ENCODE peak calls at places on chromosomes 1 and 21, in ten cellular contexts. One of them, this sample, is unnamed.

GRCh38 chr1:68221001-68221970 is 11.0 kb downstream of the WLS start:
- DNase-seq in brain microvascular endothelial cell: no peak
- DNase-seq in endothelial cell: no peak
- DNase-seq in type B pancreatic cell: no peak
- DNase-seq in adrenal gland: no peak
- DNase-seq in nephron progenitor cell: no peak
- DNase-seq in heart left ventricle: no peak
- DNase-seq in H9: no peak
- DNase-seq in activated CD8-positive, alpha-beta T cell treated with anti-CD3 and anti-CD28 coated beads for 36 hours: no peak
- DNase-seq in tibial artery: no peak
- DNase-seq in this sample: no peak

GRCh38 chr1:224774378-224774777 is 155.1 kb upstream of the DNAH14 start:
- DNase-seq in nephron progenitor cell: no peak
- DNase-seq in activated CD8-positive, alpha-beta T cell treated with anti-CD3 and anti-CD28 coated beads for 36 hours: no peak
- DNase-seq in tibial artery: no peak
- DNase-seq in adrenal gland: no peak
- DNase-seq in type B pancreatic cell: no peak
- DNase-seq in brain microvascular endothelial cell: no peak
- DNase-seq in heart left ventricle: no peak
- DNase-seq in H9: peak
- DNase-seq in endothelial cell: no peak
- DNase-seq in this sample: no peak

GRCh38 chr1:46180082-46180616 is 3.9 kb upstream of the P3R3URF start:
- DNase-seq in nephron progenitor cell: peak
- DNase-seq in tibial artery: no peak
- DNase-seq in activated CD8-positive, alpha-beta T cell treated with anti-CD3 and anti-CD28 coated beads for 36 hours: peak
- DNase-seq in H9: peak
- DNase-seq in brain microvascular endothelial cell: no peak
- DNase-seq in heart left ventricle: peak
- DNase-seq in type B pancreatic cell: no peak
- DNase-seq in adrenal gland: no peak
- DNase-seq in endothelial cell: peak
- DNase-seq in this sample: no peak

GRCh38 chr1:59079434-59080135 is 217.3 kb upstream of the FGGY start:
- DNase-seq in nephron progenitor cell: no peak
- DNase-seq in H9: no peak
- DNase-seq in brain microvascular endothelial cell: no peak
- DNase-seq in heart left ventricle: no peak
- DNase-seq in type B pancreatic cell: no peak
- DNase-seq in endothelial cell: no peak
- DNase-seq in tibial artery: no peak
- DNase-seq in activated CD8-positive, alpha-beta T cell treated with anti-CD3 and anti-CD28 coated beads for 36 hours: peak
- DNase-seq in adrenal gland: no peak
- DNase-seq in this sample: no peak

GRCh38 chr1:30598571-30599114 is 124.7 kb downstream of the MATN1 start:
- DNase-seq in endothelial cell: no peak
- DNase-seq in brain microvascular endothelial cell: no peak
- DNase-seq in H9: peak
- DNase-seq in nephron progenitor cell: no peak
- DNase-seq in type B pancreatic cell: no peak
- DNase-seq in activated CD8-positive, alpha-beta T cell treated with anti-CD3 and anti-CD28 coated beads for 36 hours: no peak
- DNase-seq in tibial artery: no peak
- DNase-seq in heart left ventricle: no peak
- DNase-seq in adrenal gland: no peak
- DNase-seq in this sample: no peak

GRCh38 chr21:31720330-31720729 is 11.6 kb downstream of the SCAF4 start:
- DNase-seq in activated CD8-positive, alpha-beta T cell treated with anti-CD3 and anti-CD28 coated beads for 36 hours: no peak
- DNase-seq in brain microvascular endothelial cell: no peak
- DNase-seq in heart left ventricle: no peak
- DNase-seq in tibial artery: no peak
- DNase-seq in endothelial cell: no peak
- DNase-seq in nephron progenitor cell: no peak
- DNase-seq in H9: no peak
- DNase-seq in adrenal gland: no peak
- DNase-seq in type B pancreatic cell: no peak
- DNase-seq in this sample: no peak

GRCh38 chr1:48657413-48657812 is 119.3 kb downstream of the BEND5 start:
- DNase-seq in brain microvascular endothelial cell: no peak
- DNase-seq in nephron progenitor cell: no peak
- DNase-seq in heart left ventricle: no peak
- DNase-seq in type B pancreatic cell: no peak
- DNase-seq in endothelial cell: no peak
- DNase-seq in H9: no peak
- DNase-seq in tibial artery: no peak
- DNase-seq in adrenal gland: no peak
- DNase-seq in activated CD8-positive, alpha-beta T cell treated with anti-CD3 and anti-CD28 coated beads for 36 hours: no peak
- DNase-seq in this sample: no peak

GRCh38 chr1:154607084-154607747 is 770 bp downstream of the ADAR start:
- DNase-seq in heart left ventricle: no peak
- DNase-seq in endothelial cell: peak
- DNase-seq in nephron progenitor cell: peak
- DNase-seq in activated CD8-positive, alpha-beta T cell treated with anti-CD3 and anti-CD28 coated beads for 36 hours: no peak
- DNase-seq in brain microvascular endothelial cell: peak
- DNase-seq in H9: no peak
- DNase-seq in tibial artery: no peak
- DNase-seq in type B pancreatic cell: no peak
- DNase-seq in adrenal gland: no peak
- DNase-seq in this sample: no peak

GRCh38 chr1:245932302-245932972 is 574.6 kb downstream of the SMYD3 start:
- DNase-seq in type B pancreatic cell: no peak
- DNase-seq in H9: no peak
- DNase-seq in brain microvascular endothelial cell: no peak
- DNase-seq in nephron progenitor cell: no peak
- DNase-seq in heart left ventricle: no peak
- DNase-seq in activated CD8-positive, alpha-beta T cell treated with anti-CD3 and anti-CD28 coated beads for 36 hours: no peak
- DNase-seq in adrenal gland: no peak
- DNase-seq in tibial artery: no peak
- DNase-seq in endothelial cell: no peak
- DNase-seq in this sample: no peak

GRCh38 chr1:245929224-245929623 is 577.9 kb downstream of the SMYD3 start:
- DNase-seq in activated CD8-positive, alpha-beta T cell treated with anti-CD3 and anti-CD28 coated beads for 36 hours: no peak
- DNase-seq in tibial artery: no peak
- DNase-seq in adrenal gland: no peak
- DNase-seq in H9: no peak
- DNase-seq in nephron progenitor cell: no peak
- DNase-seq in type B pancreatic cell: no peak
- DNase-seq in brain microvascular endothelial cell: no peak
- DNase-seq in heart left ventricle: no peak
- DNase-seq in endothelial cell: no peak
- DNase-seq in this sample: no peak

GRCh38 chr1:245934409-245934808 is 572.7 kb downstream of the SMYD3 start:
- DNase-seq in heart left ventricle: no peak
- DNase-seq in endothelial cell: no peak
- DNase-seq in adrenal gland: no peak
- DNase-seq in tibial artery: no peak
- DNase-seq in type B pancreatic cell: no peak
- DNase-seq in brain microvascular endothelial cell: no peak
- DNase-seq in H9: no peak
- DNase-seq in nephron progenitor cell: no peak
- DNase-seq in activated CD8-positive, alpha-beta T cell treated with anti-CD3 and anti-CD28 coated beads for 36 hours: no peak
- DNase-seq in this sample: no peak

GRCh38 chr1:245933431-245934042 is 573.5 kb downstream of the SMYD3 start:
- DNase-seq in adrenal gland: no peak
- DNase-seq in brain microvascular endothelial cell: no peak
- DNase-seq in activated CD8-positive, alpha-beta T cell treated with anti-CD3 and anti-CD28 coated beads for 36 hours: no peak
- DNase-seq in nephron progenitor cell: no peak
- DNase-seq in H9: no peak
- DNase-seq in tibial artery: no peak
- DNase-seq in endothelial cell: no peak
- DNase-seq in type B pancreatic cell: no peak
- DNase-seq in heart left ventricle: no peak
- DNase-seq in this sample: no peak

DNA sequence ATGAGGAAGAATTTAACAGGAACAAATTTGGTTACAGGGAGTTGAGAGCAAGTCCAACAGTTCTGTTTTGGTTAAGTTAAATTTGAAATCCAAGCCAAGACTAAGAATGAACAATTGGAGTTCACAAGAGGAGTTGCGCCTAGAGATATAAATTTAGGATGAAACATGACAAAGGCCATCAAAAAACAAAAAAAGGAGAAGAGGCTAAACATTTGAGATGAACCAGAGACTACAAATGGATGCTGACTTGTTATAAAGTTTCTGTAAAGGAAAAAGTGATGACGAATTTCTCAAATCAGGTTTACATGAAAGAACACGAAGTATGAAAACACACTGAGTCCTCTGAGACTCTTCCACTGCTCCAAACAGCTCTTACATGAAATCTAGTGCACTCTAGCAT is 575.6 kb downstream of the SMYD3 start:
- DNase-seq in heart left ventricle: no peak
- DNase-seq in adrenal gland: no peak
- DNase-seq in H9: no peak
- DNase-seq in nephron progenitor cell: no peak
- DNase-seq in endothelial cell: no peak
- DNase-seq in activated CD8-positive, alpha-beta T cell treated with anti-CD3 and anti-CD28 coated beads for 36 hours: no peak
- DNase-seq in tibial artery: no peak
- DNase-seq in brain microvascular endothelial cell: no peak
- DNase-seq in type B pancreatic cell: no peak
- DNase-seq in this sample: no peak
- TF ChIP-seq CTCF in heart left ventricle: no peak
- TF ChIP-seq CTCF in adrenal gland: no peak
- TF ChIP-seq CTCF in H9: no peak
- TF ChIP-seq CTCF in nephron progenitor cell: no peak
- TF ChIP-seq CTCF in endothelial cell: no peak
- TF ChIP-seq CTCF in activated CD8-positive, alpha-beta T cell treated with anti-CD3 and anti-CD28 coated beads for 36 hours: no peak
- TF ChIP-seq CTCF in tibial artery: no peak
- TF ChIP-seq CTCF in brain microvascular endothelial cell: no peak
- TF ChIP-seq CTCF in type B pancreatic cell: no peak
- TF ChIP-seq CTCF in this sample: no peak

DNA sequence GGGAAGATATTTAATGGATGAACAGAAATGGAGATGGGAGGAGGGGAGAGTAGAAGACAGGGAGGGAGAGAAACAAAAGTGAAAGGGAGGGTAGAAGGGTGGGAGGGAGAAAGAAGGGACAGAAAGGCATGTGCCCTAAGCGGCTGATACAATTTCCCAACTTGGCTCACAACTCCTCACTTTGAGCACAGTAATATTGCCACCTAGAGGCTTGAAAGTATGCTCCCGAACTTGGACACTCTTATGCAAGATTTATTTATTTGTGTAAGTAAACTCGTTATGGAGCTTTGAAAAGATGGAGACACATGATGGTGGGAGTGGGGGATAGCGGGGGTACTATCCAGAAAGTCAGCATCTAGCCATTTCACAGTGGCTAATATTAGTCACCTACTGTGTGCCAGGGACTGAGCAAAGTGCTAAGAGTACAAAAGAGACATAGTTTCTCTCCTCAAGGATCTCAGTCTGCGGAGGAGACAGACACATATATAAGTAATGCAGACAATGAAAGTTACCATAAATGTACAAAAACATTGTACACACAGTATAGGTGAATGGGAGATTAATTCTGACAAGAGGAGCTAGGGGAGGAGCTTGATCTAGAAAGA is 189.7 kb downstream of the SEC16B start:
- DNase-seq in nephron progenitor cell: no peak
- DNase-seq in endothelial cell: peak
- DNase-seq in H9: no peak
- DNase-seq in adrenal gland: peak
- DNase-seq in activated CD8-positive, alpha-beta T cell treated with anti-CD3 and anti-CD28 coated beads for 36 hours: no peak
- DNase-seq in heart left ventricle: no peak
- DNase-seq in brain microvascular endothelial cell: peak
- DNase-seq in tibial artery: no peak
- DNase-seq in type B pancreatic cell: no peak
- DNase-seq in this sample: peak
- TF ChIP-seq CTCF in nephron progenitor cell: peak
- TF ChIP-seq CTCF in endothelial cell: peak
- TF ChIP-seq CTCF in H9: peak
- TF ChIP-seq CTCF in adrenal gland: peak
- TF ChIP-seq CTCF in activated CD8-positive, alpha-beta T cell treated with anti-CD3 and anti-CD28 coated beads for 36 hours: no peak
- TF ChIP-seq CTCF in heart left ventricle: peak
- TF ChIP-seq CTCF in brain microvascular endothelial cell: peak
- TF ChIP-seq CTCF in tibial artery: peak
- TF ChIP-seq CTCF in type B pancreatic cell: peak
- TF ChIP-seq CTCF in this sample: peak

GRCh38 chr1:94688646-94689045 is 131.5 kb upstream of the SLC44A3 start:
- DNase-seq in type B pancreatic cell: no peak
- DNase-seq in nephron progenitor cell: no peak
- DNase-seq in endothelial cell: no peak
- DNase-seq in H9: peak
- DNase-seq in adrenal gland: no peak
- DNase-seq in heart left ventricle: no peak
- DNase-seq in tibial artery: no peak
- DNase-seq in activated CD8-positive, alpha-beta T cell treated with anti-CD3 and anti-CD28 coated beads for 36 hours: no peak
- DNase-seq in brain microvascular endothelial cell: no peak
- DNase-seq in this sample: no peak

GRCh38 chr1:94694234-94694915 is 125.8 kb upstream of the SLC44A3 start:
- DNase-seq in endothelial cell: no peak
- DNase-seq in nephron progenitor cell: no peak
- DNase-seq in activated CD8-positive, alpha-beta T cell treated with anti-CD3 and anti-CD28 coated beads for 36 hours: no peak
- DNase-seq in type B pancreatic cell: no peak
- DNase-seq in tibial artery: no peak
- DNase-seq in heart left ventricle: no peak
- DNase-seq in H9: no peak
- DNase-seq in adrenal gland: no peak
- DNase-seq in brain microvascular endothelial cell: no peak
- DNase-seq in this sample: no peak

GRCh38 chr1:94690033-94690712 is 130.0 kb upstream of the SLC44A3 start:
- DNase-seq in type B pancreatic cell: no peak
- DNase-seq in adrenal gland: no peak
- DNase-seq in nephron progenitor cell: no peak
- DNase-seq in activated CD8-positive, alpha-beta T cell treated with anti-CD3 and anti-CD28 coated beads for 36 hours: no peak
- DNase-seq in endothelial cell: no peak
- DNase-seq in tibial artery: no peak
- DNase-seq in H9: no peak
- DNase-seq in brain microvascular endothelial cell: no peak
- DNase-seq in heart left ventricle: no peak
- DNase-seq in this sample: peak

GRCh38 chr1:94693435-94693834 is 126.7 kb upstream of the SLC44A3 start:
- DNase-seq in type B pancreatic cell: no peak
- DNase-seq in heart left ventricle: no peak
- DNase-seq in tibial artery: no peak
- DNase-seq in brain microvascular endothelial cell: no peak
- DNase-seq in nephron progenitor cell: no peak
- DNase-seq in H9: no peak
- DNase-seq in activated CD8-positive, alpha-beta T cell treated with anti-CD3 and anti-CD28 coated beads for 36 hours: no peak
- DNase-seq in endothelial cell: no peak
- DNase-seq in adrenal gland: no peak
- DNase-seq in this sample: no peak

DNA sequence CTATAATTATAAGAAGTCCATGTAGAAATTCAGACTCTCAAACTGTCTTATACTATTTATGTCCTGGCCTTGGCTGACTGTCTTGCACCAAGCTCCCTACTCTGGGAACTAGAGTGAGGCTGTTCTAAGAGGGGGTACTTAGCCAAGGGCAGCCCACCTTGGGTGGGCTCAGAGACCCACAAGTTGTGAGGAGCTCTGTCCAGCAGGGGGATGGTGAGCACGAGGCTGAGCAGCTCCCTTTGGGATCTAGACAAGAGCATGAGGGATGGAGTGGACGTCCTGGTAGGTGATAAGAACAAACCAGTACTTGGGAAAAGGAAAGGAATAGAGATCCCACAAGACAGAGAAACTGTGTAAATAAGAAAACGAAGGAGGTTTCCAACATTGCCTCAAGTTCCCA is 127.1 kb upstream of the SLC44A3 start:
- DNase-seq in activated CD8-positive, alpha-beta T cell treated with anti-CD3 and anti-CD28 coated beads for 36 hours: no peak
- DNase-seq in heart left ventricle: no peak
- DNase-seq in nephron progenitor cell: no peak
- DNase-seq in H9: no peak
- DNase-seq in tibial artery: no peak
- DNase-seq in endothelial cell: no peak
- DNase-seq in adrenal gland: no peak
- DNase-seq in brain microvascular endothelial cell: no peak
- DNase-seq in type B pancreatic cell: no peak
- DNase-seq in this sample: no peak
- TF ChIP-seq CTCF in activated CD8-positive, alpha-beta T cell treated with anti-CD3 and anti-CD28 coated beads for 36 hours: no peak
- TF ChIP-seq CTCF in heart left ventricle: no peak
- TF ChIP-seq CTCF in nephron progenitor cell: no peak
- TF ChIP-seq CTCF in H9: peak
- TF ChIP-seq CTCF in tibial artery: no peak
- TF ChIP-seq CTCF in endothelial cell: peak
- TF ChIP-seq CTCF in adrenal gland: no peak
- TF ChIP-seq CTCF in brain microvascular endothelial cell: peak
- TF ChIP-seq CTCF in type B pancreatic cell: peak
- TF ChIP-seq CTCF in this sample: no peak

GRCh38 chr1:70142120-70142519 is 63.3 kb downstream of the LRRC40 start:
- DNase-seq in endothelial cell: no peak
- DNase-seq in adrenal gland: no peak
- DNase-seq in heart left ventricle: no peak
- DNase-seq in brain microvascular endothelial cell: no peak
- DNase-seq in activated CD8-positive, alpha-beta T cell treated with anti-CD3 and anti-CD28 coated beads for 36 hours: no peak
- DNase-seq in nephron progenitor cell: no peak
- DNase-seq in tibial artery: no peak
- DNase-seq in H9: no peak
- DNase-seq in type B pancreatic cell: no peak
- DNase-seq in this sample: no peak

GRCh38 chr1:70140894-70141293 is 64.5 kb downstream of the LRRC40 start:
- DNase-seq in endothelial cell: no peak
- DNase-seq in adrenal gland: no peak
- DNase-seq in activated CD8-positive, alpha-beta T cell treated with anti-CD3 and anti-CD28 coated beads for 36 hours: no peak
- DNase-seq in tibial artery: no peak
- DNase-seq in brain microvascular endothelial cell: peak
- DNase-seq in nephron progenitor cell: no peak
- DNase-seq in heart left ventricle: no peak
- DNase-seq in H9: no peak
- DNase-seq in type B pancreatic cell: no peak
- DNase-seq in this sample: no peak

GRCh38 chr1:70140343-70140742 is 65.0 kb downstream of the LRRC40 start:
- DNase-seq in activated CD8-positive, alpha-beta T cell treated with anti-CD3 and anti-CD28 coated beads for 36 hours: no peak
- DNase-seq in type B pancreatic cell: no peak
- DNase-seq in adrenal gland: peak
- DNase-seq in brain microvascular endothelial cell: peak
- DNase-seq in H9: no peak
- DNase-seq in heart left ventricle: no peak
- DNase-seq in tibial artery: no peak
- DNase-seq in nephron progenitor cell: no peak
- DNase-seq in endothelial cell: no peak
- DNase-seq in this sample: peak

GRCh38 chr1:70146488-70146887 is 58.9 kb downstream of the LRRC40 start:
- DNase-seq in activated CD8-positive, alpha-beta T cell treated with anti-CD3 and anti-CD28 coated beads for 36 hours: no peak
- DNase-seq in nephron progenitor cell: no peak
- DNase-seq in brain microvascular endothelial cell: peak
- DNase-seq in heart left ventricle: no peak
- DNase-seq in tibial artery: no peak
- DNase-seq in type B pancreatic cell: no peak
- DNase-seq in H9: no peak
- DNase-seq in adrenal gland: no peak
- DNase-seq in endothelial cell: no peak
- DNase-seq in this sample: no peak

GRCh38 chr1:70143052-70143659 is 62.2 kb downstream of the LRRC40 start:
- DNase-seq in brain microvascular endothelial cell: peak
- DNase-seq in endothelial cell: no peak
- DNase-seq in activated CD8-positive, alpha-beta T cell treated with anti-CD3 and anti-CD28 coated beads for 36 hours: no peak
- DNase-seq in adrenal gland: no peak
- DNase-seq in type B pancreatic cell: no peak
- DNase-seq in tibial artery: no peak
- DNase-seq in nephron progenitor cell: no peak
- DNase-seq in H9: no peak
- DNase-seq in heart left ventricle: no peak
- DNase-seq in this sample: peak
- TF ChIP-seq CTCF in brain microvascular endothelial cell: peak
- TF ChIP-seq CTCF in endothelial cell: no peak
- TF ChIP-seq CTCF in activated CD8-positive, alpha-beta T cell treated with anti-CD3 and anti-CD28 coated beads for 36 hours: no peak
- TF ChIP-seq CTCF in adrenal gland: no peak
- TF ChIP-seq CTCF in type B pancreatic cell: peak
- TF ChIP-seq CTCF in tibial artery: peak
- TF ChIP-seq CTCF in nephron progenitor cell: no peak
- TF ChIP-seq CTCF in H9: peak
- TF ChIP-seq CTCF in heart left ventricle: peak
- TF ChIP-seq CTCF in this sample: peak